ENCODE peak calls at places on chromosomes 5 and 9, in six cellular contexts. Q, R, M, B, I and U are unnamed samples.

GRCh38 chr9:31908891-31909480 is 475.5 kb upstream of the ACO1 start:
- DNase-seq in I (no peak), B (peak; percentile 58), Q (no peak), M (peak; percentile 13), R (no peak), U (no peak)

GRCh38 chr9:73050062-73050814 is 97.4 kb upstream of the ALDH1A1 start:
- DNase-seq in M (peak; percentile 82), I (no peak), B (no peak), R (no peak), Q (no peak), U (no peak)

GRCh38 chr9:129631673-129632129 is 5.7 kb downstream of the NTMT1 start:
- DNase-seq in M (no peak), Q (no peak), B (no peak), I (no peak), R (peak; percentile 50), U (no peak)

GRCh38 chr5:72465601-72466563 is 41.3 kb downstream of the ZNF366 start:
- DNase-seq in M (no peak), Q (no peak), R (no peak), B (peak; percentile 37), I (no peak), U (no peak)

GRCh38 chr5:11700376-11700775 is 203.9 kb downstream of the CTNND2 start:
- DNase-seq in Q (no peak), R (no peak), M (no peak), I (no peak), B (no peak), U (no peak)

GRCh38 chr5:127186657-127187056 is 103.9 kb upstream of the MEGF10 start:
- DNase-seq in B (peak; percentile 59), R (no peak), I (no peak), Q (no peak), M (peak; percentile 12), U (no peak)

GRCh38 chr5:110625376-110625999 is 101.0 kb downstream of the TMEM232 start:
- DNase-seq in B (peak; percentile 70), I (no peak), M (peak; percentile 20), Q (peak; percentile 56), R (no peak), U (no peak)

GRCh38 chr5:51377151-51378060 is 5.8 kb upstream of the ISL1 start:
- DNase-seq in I (no peak), R (no peak), B (no peak), Q (no peak), M (no peak), U (no peak)

GRCh38 chr5:173644700-173645436 is 28.4 kb upstream of the BOD1 start:
- DNase-seq in Q (no peak), I (peak; percentile 40), B (no peak), M (no peak), R (no peak), U (no peak)

GRCh38 chr5:5295361-5295760 is 127.1 kb upstream of the ICE1 start:
- DNase-seq in I (no peak), M (no peak), B (no peak), R (no peak), Q (no peak), U (no peak)

GRCh38 chr9:74609671-74610416 is 112.7 kb downstream of the RORB start:
- DNase-seq in B (peak; percentile 3), I (no peak), R (no peak), M (peak; percentile 5), Q (peak; percentile 7), U (no peak)
- TF ChIP-seq CTCF in B (no peak), I (no peak), R (no peak), M (no peak), Q (peak; percentile 51), U (no peak)

GRCh38 chr5:40683351-40683750 is 3.6 kb downstream of the PTGER4 start:
- DNase-seq in M (no peak), B (no peak), Q (no peak), I (no peak), R (no peak), U (no peak)
- H3K4me1 ChIP-seq in M (peaks cover 9% of the 10 kb centered on the region), B (peaks cover 50% of the 10 kb centered on the region), Q (peaks cover 15% of the 10 kb centered on the region), I (peaks cover 84% of the 10 kb centered on the region), R (peaks cover 84% of the 10 kb centered on the region), U (peaks cover 6% of the 10 kb centered on the region)

DNA sequence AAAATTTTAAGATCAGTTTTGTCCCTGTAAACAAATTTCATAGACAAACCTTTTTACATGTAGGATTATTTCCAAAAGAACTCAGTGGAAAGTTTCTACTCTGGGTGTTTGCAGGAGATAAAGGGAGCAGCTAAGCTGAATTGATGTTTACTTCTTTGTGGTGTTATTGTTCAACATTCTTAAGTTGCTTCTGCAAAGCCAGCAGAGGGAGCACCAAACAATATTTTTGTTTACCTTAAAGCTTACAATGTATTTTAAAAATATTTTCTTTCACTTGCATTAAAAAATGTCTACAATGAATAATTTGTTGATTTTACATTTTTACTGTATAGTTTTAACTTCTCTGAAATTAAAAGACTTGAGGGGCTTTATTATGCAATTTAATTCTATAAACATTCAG is 135.5 kb downstream of the ATG10 start:
- DNase-seq in Q (no peak), R (no peak), M (peak; percentile 40), B (peak; percentile 30), I (no peak), U (no peak)
- H3K4me3 ChIP-seq in Q (no peak overlapping the region), R (no peak overlapping the region), M (no peak overlapping the region), B (no peak overlapping the region), I (no peak overlapping the region), U (no peak overlapping the region)

GRCh38 chr9:3330792-3331420 is 194.9 kb downstream of the RFX3 start:
- DNase-seq in Q (no peak), M (peak; percentile 37), R (no peak), I (no peak), B (peak; percentile 94), U (no peak)

GRCh38 chr9:3332802-3333201 is 193.0 kb downstream of the RFX3 start:
- DNase-seq in B (no peak), I (no peak), M (no peak), R (no peak), Q (no peak), U (no peak)

GRCh38 chr9:3329361-3329760 is 196.4 kb downstream of the RFX3 start:
- DNase-seq in M (no peak), Q (no peak), B (peak; percentile 82), I (no peak), R (no peak), U (no peak)

GRCh38 chr9:3336951-3337350 is 188.8 kb downstream of the RFX3 start:
- DNase-seq in I (no peak), Q (no peak), B (no peak), M (no peak), R (no peak), U (no peak)

GRCh38 chr9:3331801-3332200 is 194.0 kb downstream of the RFX3 start:
- DNase-seq in R (no peak), M (peak; percentile 27), B (peak; percentile 45), I (no peak), Q (peak; percentile 16), U (no peak)
- TF ChIP-seq CTCF in R (no peak), M (peak; percentile 44), B (peak; percentile 63), I (no peak), Q (peak; percentile 79), U (peak; percentile 15)

GRCh38 chr9:119291554-119291953 is 77.7 kb downstream of the BRINP1 start:
- DNase-seq in R (no peak), I (no peak), B (no peak), Q (no peak), M (no peak), U (no peak)
- H3K4me1 ChIP-seq in R (no peaks in the 10 kb centered on the region), I (no peaks in the 10 kb centered on the region), B (no peaks in the 10 kb centered on the region), Q (no peaks in the 10 kb centered on the region), M (no peaks in the 10 kb centered on the region), U (no peaks in the 10 kb centered on the region)

GRCh38 chr9:4499917-4500316 is 9.6 kb downstream of the SLC1A1 start:
- DNase-seq in R (no peak), M (no peak), I (no peak), Q (no peak), B (no peak), U (no peak)
- H3K4me3 ChIP-seq in R (no peak overlapping the region), M (no peak overlapping the region), I (no peak overlapping the region), Q (no peak overlapping the region), B (no peak overlapping the region), U (no peak overlapping the region)

GRCh38 chr9:88661759-88662158 is 126.8 kb downstream of the NXNL2 start:
- DNase-seq in I (no peak), R (no peak), M (peak; percentile 24), Q (no peak), B (peak; percentile 42), U (no peak)

GRCh38 chr9:88657893-88658292 is 122.9 kb downstream of the NXNL2 start:
- DNase-seq in B (no peak), M (peak; percentile 80), R (no peak), Q (no peak), I (no peak), U (no peak)

GRCh38 chr9:88658311-88658822 is 123.4 kb downstream of the NXNL2 start:
- DNase-seq in R (no peak), B (no peak), M (peak; percentile 75), Q (no peak), I (no peak), U (peak; percentile 29)

GRCh38 chr9:88659126-88659525 is 124.1 kb downstream of the NXNL2 start:
- DNase-seq in B (no peak), I (no peak), Q (no peak), R (no peak), M (no peak), U (no peak)

GRCh38 chr9:88660611-88661010 is 125.6 kb downstream of the NXNL2 start:
- DNase-seq in R (no peak), I (no peak), Q (peak; percentile 9), M (peak; percentile 60), B (peak; percentile 69), U (no peak)
- TF ChIP-seq CTCF in R (no peak), I (no peak), Q (peak; percentile 67), M (peak; percentile 45), B (peak; percentile 68), U (no peak)

DNA sequence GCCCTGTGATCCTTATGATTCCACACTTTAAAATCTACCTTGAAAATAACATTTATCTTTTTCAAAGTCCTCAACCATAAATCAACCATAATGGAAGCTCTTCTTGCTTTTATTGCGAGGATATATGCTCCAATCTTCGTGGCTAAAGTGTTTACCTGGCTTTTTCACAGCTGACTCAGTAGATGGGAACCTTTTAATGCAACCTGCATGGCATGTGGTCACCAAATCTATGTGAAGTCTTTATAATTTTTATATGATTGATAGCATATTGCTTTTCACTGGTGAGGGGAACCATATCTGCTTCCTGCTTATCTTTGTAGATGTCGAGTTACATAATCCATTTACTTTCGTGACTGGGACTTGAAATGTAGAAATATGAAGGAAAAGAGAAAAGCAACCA is 47.1 kb upstream of the TLX3 start:
- DNase-seq in R (no peak), B (no peak), Q (no peak), M (no peak), I (no peak), U (no peak)
- H3K4me1 ChIP-seq in R (no peaks in the 10 kb centered on the region), B (no peaks in the 10 kb centered on the region), Q (no peaks in the 10 kb centered on the region), M (no peaks in the 10 kb centered on the region), I (no peaks in the 10 kb centered on the region), U (no peaks in the 10 kb centered on the region)

GRCh38 chr9:126705767-126706697 is 92.3 kb downstream of the LMX1B start:
- DNase-seq in R (peak; percentile 79), Q (peak; percentile 63), I (peak; percentile 81), M (peak; percentile 63), B (peak; percentile 59), U (peak; percentile 81)
- H3K4me3 ChIP-seq in R (no peak overlapping the region), Q (no peak overlapping the region), I (peak overlapping the region; percentile 23), M (peak overlapping the region; percentile 26), B (peak overlapping the region; percentile 37), U (no peak overlapping the region)

GRCh38 chr9:128066713-128067621 is at the start of gene NAIF1:
- DNase-seq in Q (peak; percentile 100), B (peak; percentile 98), M (peak; percentile 99), I (peak; percentile 98), R (peak; percentile 97), U (peak; percentile 97)
- TF ChIP-seq CTCF in Q (no peak), B (no peak), M (no peak), I (no peak), R (no peak), U (no peak)